ENCODE peak calls at places on chromosomes 1 and 21, in five cellular contexts. F is IMR-90, Z is choroid plexus epithelial cell, Y is AG10803, O is H7. I is an unnamed sample.

GRCh38 chr1:92374211-92374610 is 75.4 kb downstream of the RPAP2 start:
- DNase-seq in O (no peak), Z (no peak), F (no peak), Y (no peak), I (no peak)

GRCh38 chr1:234842726-234843641 is 233.0 kb upstream of the IRF2BP2 start:
- DNase-seq in O (no peak), F (peak), Z (peak), Y (peak), I (no peak)

GRCh38 chr1:170929412-170929834 is 5.9 kb upstream of the MROH9 start:
- DNase-seq in Z (peak), O (no peak), Y (peak), F (peak), I (no peak)

GRCh38 chr1:59856725-59857338 is 42.1 kb downstream of the HOOK1 start:
- DNase-seq in O (no peak), Z (no peak), Y (no peak), F (no peak), I (no peak)

GRCh38 chr1:223731076-223731770 is 18.9 kb downstream of the CAPN2 start:
- DNase-seq in F (peak), Z (peak), Y (peak), O (no peak), I (peak)

GRCh38 chr1:5481889-5482288 is 510.3 kb downstream of the NPHP4 start:
- DNase-seq in Y (no peak), O (peak), F (no peak), Z (no peak), I (no peak)

GRCh38 chr1:92705456-92705855 is 79.5 kb downstream of the EVI5 start:
- DNase-seq in O (peak), F (peak), Z (peak), Y (no peak), I (no peak)

GRCh38 chr1:156704930-156705320 is 458 bp downstream of the CRABP2 start:
- DNase-seq in Y (peak), F (peak), Z (peak), O (peak), I (peak)

GRCh38 chr1:212012034-212012740 is 23.2 kb downstream of the INTS7 start:
- DNase-seq in Y (peak), Z (peak), F (peak), O (peak), I (peak)

GRCh38 chr1:97907886-97908285 is 12.9 kb downstream of the DPYD start:
- DNase-seq in F (no peak), Y (no peak), O (no peak), Z (no peak), I (no peak)

GRCh38 chr21:35035116-35035515 is 14.0 kb downstream of the RUNX1 start:
- DNase-seq in O (no peak), F (no peak), Y (no peak), Z (no peak), I (no peak)

GRCh38 chr1:207672525-207673130 is 27.7 kb downstream of the CR1L start:
- DNase-seq in Z (peak), O (peak), Y (peak), F (peak), I (no peak)

GRCh38 chr1:204241050-204241449 is 27.3 kb upstream of the GOLT1A start:
- DNase-seq in F (peak), Y (no peak), O (no peak), Z (no peak), I (no peak)

GRCh38 chr1:53737648-53738204 is 1.2 kb downstream of the GLIS1 start:
- DNase-seq in Z (peak), F (no peak), O (peak), Y (no peak), I (no peak)

GRCh38 chr1:66527688-66528087 is 6.3 kb upstream of the SGIP1 start:
- DNase-seq in Z (peak), Y (peak), O (no peak), F (peak), I (no peak)

GRCh38 chr1:151991663-151992344 is 1.9 kb downstream of the S100A10 start:
- DNase-seq in F (no peak), Y (no peak), Z (no peak), O (no peak), I (no peak)

GRCh38 chr21:39657091-39657689 is 44.5 kb downstream of the B3GALT5 start:
- DNase-seq in Y (no peak), Z (no peak), F (no peak), O (no peak), I (no peak)

GRCh38 chr21:31566061-31566460 is 93.4 kb upstream of the SOD1 start:
- DNase-seq in Y (no peak), Z (peak), O (no peak), F (no peak), I (no peak)

GRCh38 chr1:22827666-22828065 is 117.0 kb downstream of the EPHB2 start:
- DNase-seq in Y (no peak), O (no peak), F (no peak), Z (no peak), I (no peak)

GRCh38 chr1:22895357-22895756 is 77.3 kb downstream of the LACTBL1 start:
- DNase-seq in Z (no peak), O (no peak), Y (no peak), F (no peak), I (no peak)

GRCh38 chr21:26881504-26882228 is 36.5 kb upstream of the ADAMTS1 start:
- DNase-seq in O (peak), Z (peak), F (peak), Y (peak), I (no peak)

GRCh38 chr1:19646771-19647319 is 2.7 kb downstream of the NBL1 start:
- DNase-seq in F (no peak), Z (no peak), O (no peak), Y (no peak), I (no peak)

GRCh38 chr1:145751491-145752021 is 32.3 kb downstream of the CD160 start:
- DNase-seq in O (no peak), Y (peak), Z (peak), F (peak), I (no peak)

GRCh38 chr1:92464588-92465255 is 22.0 kb downstream of the GFI1 start:
- DNase-seq in F (no peak), Y (no peak), Z (no peak), O (no peak), I (no peak)

GRCh38 chr1:105137543-105138444 is 1388.1 kb downstream of the AMY1C start:
- DNase-seq in O (peak), F (no peak), Y (no peak), Z (no peak), I (no peak)

GRCh38 chr1:227068883-227069282 is 128.8 kb downstream of the COQ8A start:
- DNase-seq in Z (peak), Y (peak), F (peak), O (no peak), I (no peak)

GRCh38 chr1:215569987-215570824 is 3.1 kb downstream of the KCTD3 start:
- DNase-seq in Z (no peak), Y (no peak), O (no peak), F (peak), I (no peak)

GRCh38 chr1:114315601-114316000 is 161.9 kb upstream of the SYT6 start:
- DNase-seq in Z (peak), F (no peak), O (no peak), Y (peak), I (no peak)

GRCh38 chr1:219179293-219179692 is 5.6 kb downstream of the LYPLAL1 start:
- DNase-seq in Z (peak), Y (peak), F (peak), O (no peak), I (no peak)

GRCh38 chr21:44466996-44467858 is 11.9 kb downstream of the LRRC3 start:
- DNase-seq in Z (no peak), F (no peak), Y (no peak), O (peak), I (no peak)

GRCh38 chr21:33212159-33212851 is 17.4 kb upstream of the IFNAR2 start:
- DNase-seq in F (peak), Y (peak), O (no peak), Z (peak), I (no peak)

GRCh38 chr1:21616372-21616771 is 52.8 kb downstream of the RAP1GAP start:
- DNase-seq in Y (no peak), O (no peak), Z (no peak), F (no peak), I (no peak)

GRCh38 chr1:29171089-29171488 is 10.6 kb downstream of the SRSF4 start:
- DNase-seq in O (no peak), Y (peak), F (no peak), Z (peak), I (no peak)

GRCh38 chr1:151513626-151514101 is 2.5 kb downstream of the CGN start:
- DNase-seq in Y (no peak), O (no peak), F (peak), Z (no peak), I (no peak)

GRCh38 chr1:55337801-55338447 is 122.8 kb upstream of the USP24 start:
- DNase-seq in Y (peak), Z (peak), F (peak), O (peak), I (no peak)

GRCh38 chr21:44761747-44762208 is 39.8 kb downstream of the UBE2G2 start:
- DNase-seq in Z (no peak), Y (no peak), F (no peak), O (peak), I (peak)

GRCh38 chr1:236451796-236452373 is 57.8 kb downstream of the EDARADD start:
- DNase-seq in F (no peak), O (peak), Y (peak), Z (peak), I (no peak)

GRCh38 chr1:198977909-198978308 is 339.1 kb downstream of the PTPRC start:
- DNase-seq in F (no peak), O (no peak), Y (no peak), Z (no peak), I (no peak)

GRCh38 chr21:25640671-25641292 is 1.7 kb downstream of the JAM2 start:
- DNase-seq in Z (no peak), F (no peak), Y (no peak), O (no peak), I (no peak)
- H3K4me3 ChIP-seq in Z (no peak), F (no peak), Y (peak), O (peak), I (peak)

GRCh38 chr1:172345077-172345476 is 75.4 kb upstream of the C1orf105 start:
- DNase-seq in Y (no peak), F (no peak), O (no peak), Z (no peak), I (no peak)

GRCh38 chr1:172341697-172342096 is 78.8 kb upstream of the C1orf105 start:
- DNase-seq in Y (no peak), Z (no peak), O (no peak), F (no peak), I (no peak)

GRCh38 chr1:172344444-172344843 is 76.0 kb upstream of the C1orf105 start:
- DNase-seq in O (no peak), Z (no peak), F (no peak), Y (peak), I (no peak)

GRCh38 chr1:172342584-172343245 is 77.8 kb upstream of the C1orf105 start:
- DNase-seq in O (no peak), Z (no peak), F (no peak), Y (no peak), I (no peak)

DNA sequence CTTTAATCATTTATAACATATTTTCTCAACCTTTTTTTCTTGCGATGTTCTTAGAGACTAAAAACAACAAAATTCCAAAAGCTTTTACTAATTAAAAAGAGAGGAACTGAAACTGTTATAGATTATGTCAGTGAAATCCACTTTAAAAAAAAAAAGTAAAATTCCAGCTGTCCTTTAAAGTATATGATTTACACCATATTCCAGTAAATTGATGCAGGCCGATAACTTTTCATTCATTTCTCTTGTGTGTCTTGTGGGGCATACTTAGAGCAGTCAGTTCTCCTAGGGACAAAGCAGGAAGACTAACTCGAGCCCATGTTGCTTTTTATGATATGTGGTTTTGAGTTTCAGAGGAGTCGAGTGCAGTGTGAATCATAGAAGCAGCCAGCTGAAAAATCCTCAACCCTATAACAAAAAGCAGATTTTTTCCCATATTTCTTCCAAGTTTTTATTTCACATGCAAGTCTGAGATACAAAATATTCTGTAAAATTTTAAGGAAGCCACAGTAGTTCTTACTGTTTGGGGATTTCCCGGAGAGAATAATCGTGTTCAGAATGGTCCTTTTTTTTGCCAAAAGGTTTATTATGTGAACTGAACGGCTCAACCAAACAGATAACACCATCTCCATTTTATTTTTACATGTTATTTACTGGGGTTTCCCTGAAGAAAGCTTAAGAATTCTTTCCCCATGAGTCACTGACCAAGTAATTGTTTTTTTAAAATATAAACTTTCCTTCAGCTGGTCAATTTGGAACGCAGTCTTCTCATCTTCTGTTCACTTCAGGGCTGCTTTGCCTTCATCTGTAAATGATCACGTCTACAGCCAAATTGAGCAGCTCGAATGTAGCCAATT is 77.0 kb upstream of the C1orf105 start:
- DNase-seq in Z (peak), O (no peak), F (peak), Y (peak), I (no peak)
- H3K4me3 ChIP-seq in Z (peak), O (no peak), F (peak), Y (peak), I (peak)

GRCh38 chr1:112721966-112722524 is 6.9 kb upstream of the PPM1J start:
- DNase-seq in F (no peak), O (no peak), Y (no peak), Z (no peak), I (no peak)

GRCh38 chr1:112723511-112723839 is 8.3 kb upstream of the PPM1J start:
- DNase-seq in F (no peak), Z (no peak), Y (no peak), O (no peak), I (no peak)

GRCh38 chr1:112718691-112719418 is 3.7 kb upstream of the PPM1J start:
- DNase-seq in Z (peak), F (peak), Y (peak), O (peak), I (peak)

GRCh38 chr1:112719706-112720105 is 4.6 kb upstream of the PPM1J start:
- DNase-seq in O (no peak), Z (no peak), F (no peak), Y (no peak), I (peak)

DNA sequence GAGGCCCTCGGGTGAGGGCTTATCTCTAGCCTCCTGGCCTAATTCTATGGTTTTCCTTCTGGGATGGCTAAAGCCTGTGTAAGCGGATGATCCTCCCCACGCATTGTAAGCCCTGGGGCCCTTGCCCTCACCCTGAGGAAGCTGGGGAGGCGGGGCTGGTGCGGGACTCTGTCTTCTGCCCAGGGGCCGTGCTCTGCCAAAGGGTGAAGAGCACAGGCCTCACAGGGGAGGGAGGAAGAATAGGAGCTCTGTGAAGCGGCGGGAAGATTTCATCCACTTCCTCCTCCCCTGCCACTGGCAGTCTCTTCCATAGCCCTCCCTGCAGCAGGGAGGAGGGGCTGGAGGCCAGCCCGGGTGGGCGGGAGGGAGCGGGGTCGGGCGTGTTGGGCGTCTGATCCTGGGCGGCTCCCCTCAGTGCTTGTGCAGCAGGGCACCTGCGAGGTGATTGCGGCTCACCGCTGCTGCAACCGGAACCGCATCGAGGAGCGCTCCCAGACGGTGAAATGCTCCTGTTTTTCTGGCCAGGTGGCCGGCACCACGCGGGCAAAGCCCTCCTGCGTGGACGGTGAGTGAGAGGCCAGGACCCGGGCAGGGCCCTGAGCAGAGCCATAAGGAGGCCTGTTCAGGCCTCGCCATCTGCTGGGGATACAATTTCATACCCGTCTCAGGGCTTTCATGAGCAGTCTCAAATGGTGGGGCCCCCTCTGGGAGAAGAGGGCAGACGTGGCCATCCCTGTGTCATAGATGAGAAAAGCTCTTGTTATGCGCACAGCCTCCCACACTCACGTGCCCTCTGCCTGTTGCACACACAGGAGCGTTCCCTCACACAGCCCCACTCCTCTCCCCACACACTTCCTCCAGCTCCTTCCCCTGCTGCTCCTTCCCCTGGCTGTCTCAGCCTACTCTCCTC is 7.7 kb upstream of the PPM1J start:
- DNase-seq in O (peak), F (peak), Y (peak), Z (peak), I (peak)
- H3K4me3 ChIP-seq in O (peak), F (no peak), Y (no peak), Z (peak), I (peak)

DNA sequence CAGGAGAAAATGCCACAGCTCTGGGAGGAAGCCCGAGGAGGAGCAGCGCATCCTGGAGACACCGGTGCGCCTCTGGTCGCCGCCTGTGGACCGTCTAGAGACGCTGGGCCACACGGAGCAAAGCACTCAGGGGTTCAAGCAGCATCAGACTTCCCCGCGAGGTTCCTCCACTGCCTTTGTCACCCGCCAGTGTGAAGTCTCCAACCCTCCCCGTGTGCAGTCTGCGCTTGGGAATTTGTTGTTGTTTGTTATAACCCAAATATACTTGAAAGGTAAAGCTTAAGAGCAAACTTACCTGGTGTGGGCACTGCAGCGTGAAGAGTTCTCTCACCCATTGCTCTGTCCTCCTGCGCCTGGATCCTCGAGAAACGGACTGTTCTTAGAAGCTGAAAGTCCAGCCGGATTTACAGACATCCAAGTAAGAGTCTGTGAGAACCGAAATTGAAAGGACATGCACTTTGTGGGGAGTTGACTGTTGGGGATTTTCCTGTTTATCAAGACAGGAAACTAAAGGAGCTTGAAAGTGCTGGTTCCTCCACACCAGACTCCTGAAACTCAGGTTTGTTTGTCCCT is at the start of gene GBP4:
- DNase-seq in Y (peak), O (no peak), F (peak), Z (peak), I (peak)
- H3K4me3 ChIP-seq in Y (peak), O (no peak), F (peak), Z (peak), I (peak)

DNA sequence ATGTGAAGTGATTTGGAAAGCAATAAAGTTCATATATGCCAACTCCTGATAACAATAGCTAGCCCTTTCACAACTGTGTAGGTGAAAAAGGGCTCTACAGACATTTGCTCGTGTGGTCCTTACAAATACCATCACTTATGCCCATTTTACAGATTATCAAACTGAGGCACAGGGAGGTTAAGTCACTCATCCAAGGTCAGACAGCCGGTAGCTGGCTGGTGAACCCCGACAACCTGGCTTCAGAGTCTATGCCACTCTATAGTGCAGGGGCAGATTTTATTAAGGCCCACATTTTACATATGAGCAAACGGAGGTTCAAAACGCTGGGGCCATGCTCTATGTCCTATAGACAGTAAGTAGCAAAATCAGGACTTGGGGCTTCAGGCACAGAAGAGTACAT is 280.5 kb downstream of the RRAGC start:
- DNase-seq in O (no peak), Y (no peak), F (no peak), Z (no peak), I (no peak)
- H3K4me3 ChIP-seq in O (no peak), Y (no peak), F (no peak), Z (no peak), I (no peak)

I was measured in tibial artery.